ENCODE peak calls at places on chromosomes 7 and 10, in ten cellular contexts. Y, L, O, D, H, F, P, J, E and X are unnamed samples.

GRCh38 chr7:105118612-105119600 is 104.9 kb downstream of the KMT2E start:
- DNase-seq in Y (no peak), D (no peak), O (no peak), P (no peak), E (no peak), H (no peak), F (no peak), L (no peak), J (no peak), X (no peak)

GRCh38 chr7:41912426-41912825 is 209.5 kb upstream of the INHBA start:
- DNase-seq in Y (no peak), J (no peak), H (no peak), E (no peak), D (no peak), L (no peak), P (no peak), F (no peak), O (no peak), X (no peak)

GRCh38 chr10:121323448-121323847 is 274.8 kb downstream of the FGFR2 start:
- DNase-seq in P (no peak), L (no peak), O (no peak), J (no peak), F (no peak), D (no peak), H (no peak), Y (no peak), E (no peak), X (no peak)

GRCh38 chr7:101921061-101921460 is 103.6 kb downstream of the CUX1 start:
- DNase-seq in O (no peak), Y (no peak), E (no peak), L (no peak), H (no peak), J (no peak), D (no peak), F (no peak), P (no peak), X (no peak)

GRCh38 chr10:20596065-20596760 is 300.9 kb downstream of the NEBL start:
- DNase-seq in H (peak), O (no peak), P (no peak), Y (no peak), L (no peak), D (no peak), J (no peak), E (no peak), F (no peak), X (no peak)

GRCh38 chr7:136251826-136252225 is 274.7 kb upstream of the MTPN start:
- DNase-seq in L (no peak), E (no peak), D (peak), J (no peak), O (no peak), F (no peak), P (no peak), H (no peak), Y (no peak), X (no peak)

GRCh38 chr7:147563669-147564068 is 1026.9 kb upstream of the C7orf33 start:
- DNase-seq in F (no peak), P (no peak), J (no peak), D (no peak), E (no peak), Y (no peak), L (no peak), O (no peak), H (no peak), X (no peak)

GRCh38 chr10:89646833-89647570 is 2.0 kb upstream of the PANK1 start:
- DNase-seq in P (no peak), Y (no peak), O (no peak), F (no peak), J (no peak), H (no peak), D (no peak), L (no peak), E (no peak), X (no peak)

GRCh38 chr7:98395951-98396350 is 4.9 kb downstream of the BAIAP2L1 start:
- DNase-seq in D (no peak), O (no peak), L (no peak), Y (no peak), F (no peak), J (no peak), H (no peak), E (no peak), P (no peak), X (no peak)

GRCh38 chr10:21705142-21705827 is 171.3 kb downstream of the MLLT10 start:
- DNase-seq in J (no peak), E (no peak), L (no peak), O (no peak), D (no peak), Y (no peak), H (no peak), F (no peak), P (no peak), X (no peak)

GRCh38 chr7:26074919-26075318 is 77.1 kb upstream of the NFE2L3 start:
- DNase-seq in J (no peak), H (no peak), P (no peak), F (no peak), O (no peak), Y (no peak), D (no peak), E (no peak), L (no peak), X (no peak)

GRCh38 chr7:5997210-5997808 is 11.5 kb downstream of the PMS2 start:
- DNase-seq in F (peak), J (peak), E (no peak), O (peak), L (peak), H (peak), D (peak), Y (no peak), P (no peak), X (peak)

GRCh38 chr7:32357535-32358277 is 132.5 kb downstream of the LSM5 start:
- DNase-seq in P (no peak), J (no peak), H (no peak), L (no peak), D (peak), E (no peak), F (peak), O (no peak), Y (no peak), X (no peak)

GRCh38 chr7:5693529-5693928 is 87.9 kb downstream of the RNF216 start:
- DNase-seq in Y (no peak), P (peak), O (no peak), E (no peak), L (peak), J (no peak), F (no peak), H (peak), D (no peak), X (peak)

GRCh38 chr7:55351263-55351662 is 13.9 kb upstream of the LANCL2 start:
- DNase-seq in P (no peak), F (no peak), D (no peak), H (no peak), Y (no peak), L (no peak), E (no peak), J (no peak), O (no peak), X (no peak)

GRCh38 chr7:112001089-112001826 is 204.9 kb downstream of the DOCK4 start:
- DNase-seq in J (no peak), Y (no peak), L (peak), D (peak), P (no peak), F (peak), H (peak), E (peak), O (no peak), X (peak)

GRCh38 chr7:80213814-80214213 is 79.2 kb downstream of the GNAI1 start:
- DNase-seq in L (no peak), O (no peak), D (peak), E (no peak), P (no peak), Y (no peak), H (no peak), F (no peak), J (no peak), X (no peak)

GRCh38 chr10:24916365-24916764 is 36.0 kb downstream of the PRTFDC1 start:
- DNase-seq in F (no peak), O (no peak), P (no peak), D (no peak), L (no peak), Y (no peak), J (no peak), H (no peak), E (no peak), X (no peak)

GRCh38 chr10:60817135-60817805 is 39.0 kb downstream of the CDK1 start:
- DNase-seq in E (no peak), J (no peak), H (peak), O (no peak), F (no peak), P (no peak), Y (no peak), D (peak), L (no peak), X (no peak)

GRCh38 chr10:132308588-132309451 is 1.1 kb upstream of the STK32C start:
- DNase-seq in L (no peak), Y (no peak), E (no peak), O (no peak), H (no peak), D (peak), J (peak), P (no peak), F (no peak), X (no peak)